ENCODE peak calls at places on chromosomes 13 and 19, in six cellular contexts. One of them, this sample, is unnamed. For H3K9me3, the result is how much of the 10 kb centered on the place peaks cover.

GRCh38 chr13:51856027-51856736 is 5.6 kb upstream of the CCDC70 start:
- DNase-seq in mammary epithelial cell: peak
- DNase-seq in left ventricle myocardium inferior: no peak
- DNase-seq in IMR-90: no peak
- DNase-seq in A549: no peak
- DNase-seq in naive thymus-derived CD4-positive, alpha-beta T cell: no peak
- DNase-seq in this sample: no peak

GRCh38 chr19:45568732-45569131 is 15.9 kb downstream of the OPA3 start:
- DNase-seq in mammary epithelial cell: peak
- DNase-seq in left ventricle myocardium inferior: no peak
- DNase-seq in IMR-90: peak
- DNase-seq in A549: peak
- DNase-seq in naive thymus-derived CD4-positive, alpha-beta T cell: no peak
- DNase-seq in this sample: no peak

GRCh38 chr13:91347212-91347995 is at the start of gene MIR17HG:
- DNase-seq in mammary epithelial cell: peak
- DNase-seq in left ventricle myocardium inferior: peak
- DNase-seq in IMR-90: peak
- DNase-seq in A549: peak
- DNase-seq in naive thymus-derived CD4-positive, alpha-beta T cell: peak
- DNase-seq in this sample: peak

GRCh38 chr13:51971520-51972426 is 39.5 kb downstream of the ATP7B start:
- DNase-seq in mammary epithelial cell: no peak
- DNase-seq in left ventricle myocardium inferior: no peak
- DNase-seq in IMR-90: no peak
- DNase-seq in A549: no peak
- DNase-seq in naive thymus-derived CD4-positive, alpha-beta T cell: no peak
- DNase-seq in this sample: no peak

GRCh38 chr13:98664924-98665637 is 87.4 kb downstream of the SLC15A1 start:
- DNase-seq in mammary epithelial cell: no peak
- DNase-seq in left ventricle myocardium inferior: no peak
- DNase-seq in IMR-90: no peak
- DNase-seq in A549: no peak
- DNase-seq in naive thymus-derived CD4-positive, alpha-beta T cell: no peak
- DNase-seq in this sample: no peak

GRCh38 chr13:43528992-43529391 is 257.8 kb downstream of the ENOX1 start:
- DNase-seq in mammary epithelial cell: no peak
- DNase-seq in left ventricle myocardium inferior: no peak
- DNase-seq in IMR-90: no peak
- DNase-seq in A549: no peak
- DNase-seq in naive thymus-derived CD4-positive, alpha-beta T cell: no peak
- DNase-seq in this sample: no peak

GRCh38 chr13:67123165-67123564 is 107.0 kb downstream of the PCDH9 start:
- DNase-seq in mammary epithelial cell: no peak
- DNase-seq in left ventricle myocardium inferior: no peak
- DNase-seq in IMR-90: no peak
- DNase-seq in A549: no peak
- DNase-seq in naive thymus-derived CD4-positive, alpha-beta T cell: no peak
- DNase-seq in this sample: no peak

GRCh38 chr19:14375582-14376291 is 5.5 kb upstream of the ADGRE5 start:
- DNase-seq in mammary epithelial cell: no peak
- DNase-seq in left ventricle myocardium inferior: peak
- DNase-seq in IMR-90: peak
- DNase-seq in A549: no peak
- DNase-seq in naive thymus-derived CD4-positive, alpha-beta T cell: no peak
- DNase-seq in this sample: no peak

GRCh38 chr13:110442946-110443632 is 118.4 kb downstream of the RAB20 start:
- DNase-seq in mammary epithelial cell: peak
- DNase-seq in left ventricle myocardium inferior: no peak
- DNase-seq in IMR-90: peak
- DNase-seq in A549: no peak
- DNase-seq in naive thymus-derived CD4-positive, alpha-beta T cell: no peak
- DNase-seq in this sample: no peak

DNA sequence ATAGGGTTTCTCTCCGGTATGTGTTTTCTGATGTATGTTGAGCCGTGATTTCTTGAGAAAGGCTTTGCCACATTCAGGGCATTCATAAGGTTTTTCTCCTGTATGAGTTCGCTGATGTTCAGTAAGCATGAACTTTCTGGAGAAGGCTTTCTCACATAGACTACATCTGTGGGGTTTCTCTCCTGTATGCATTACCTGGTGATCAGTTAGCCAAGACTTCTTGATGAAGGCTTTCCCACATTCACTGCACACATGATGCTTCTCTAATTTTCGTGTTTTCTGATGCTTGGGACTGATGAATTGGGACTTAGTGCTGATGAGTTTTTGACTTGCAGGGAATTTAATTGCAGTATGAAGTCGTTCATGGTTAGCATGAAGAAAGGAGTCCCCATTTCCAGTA is 21.1 kb downstream of the ZNF350 start:
- DNase-seq in mammary epithelial cell: no peak
- DNase-seq in left ventricle myocardium inferior: no peak
- DNase-seq in IMR-90: no peak
- DNase-seq in A549: no peak
- DNase-seq in naive thymus-derived CD4-positive, alpha-beta T cell: no peak
- DNase-seq in this sample: no peak
- H3K9me3 ChIP-seq in mammary epithelial cell: under half
- H3K9me3 ChIP-seq in left ventricle myocardium inferior: half or more
- H3K9me3 ChIP-seq in IMR-90: half or more
- H3K9me3 ChIP-seq in A549: half or more
- H3K9me3 ChIP-seq in naive thymus-derived CD4-positive, alpha-beta T cell: under half
- H3K9me3 ChIP-seq in this sample: under half

GRCh38 chr19:57075801-57076492 is 43.8 kb upstream of the USP29 start:
- DNase-seq in mammary epithelial cell: no peak
- DNase-seq in left ventricle myocardium inferior: no peak
- DNase-seq in IMR-90: no peak
- DNase-seq in A549: no peak
- DNase-seq in naive thymus-derived CD4-positive, alpha-beta T cell: no peak
- DNase-seq in this sample: no peak

GRCh38 chr19:57078802-57079201 is 41.0 kb upstream of the USP29 start:
- DNase-seq in mammary epithelial cell: no peak
- DNase-seq in left ventricle myocardium inferior: no peak
- DNase-seq in IMR-90: no peak
- DNase-seq in A549: no peak
- DNase-seq in naive thymus-derived CD4-positive, alpha-beta T cell: no peak
- DNase-seq in this sample: no peak

GRCh38 chr19:57071414-57071813 is 48.4 kb upstream of the USP29 start:
- DNase-seq in mammary epithelial cell: no peak
- DNase-seq in left ventricle myocardium inferior: no peak
- DNase-seq in IMR-90: no peak
- DNase-seq in A549: no peak
- DNase-seq in naive thymus-derived CD4-positive, alpha-beta T cell: no peak
- DNase-seq in this sample: no peak

DNA sequence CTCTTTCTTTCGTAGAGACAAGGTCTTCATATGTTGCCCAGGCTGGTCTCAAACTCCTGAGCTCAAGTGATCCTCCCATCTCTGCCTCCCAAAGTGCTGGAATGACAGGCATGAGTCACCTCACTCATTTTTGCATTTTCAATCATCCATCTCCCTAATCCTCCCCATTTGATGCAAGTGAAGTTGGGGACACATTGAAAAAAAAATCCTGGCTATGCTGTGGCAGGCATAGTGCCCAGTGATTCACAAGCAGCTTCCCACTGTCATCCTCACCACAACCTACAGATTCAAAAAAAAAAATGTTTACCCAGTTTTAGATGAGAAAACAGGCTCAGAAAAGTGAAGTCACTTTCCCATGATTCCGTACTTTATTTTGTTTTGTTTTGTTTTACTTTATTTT is 44.7 kb upstream of the USP29 start:
- DNase-seq in mammary epithelial cell: no peak
- DNase-seq in left ventricle myocardium inferior: no peak
- DNase-seq in IMR-90: no peak
- DNase-seq in A549: no peak
- DNase-seq in naive thymus-derived CD4-positive, alpha-beta T cell: no peak
- DNase-seq in this sample: no peak
- H3K9me3 ChIP-seq in mammary epithelial cell: under half
- H3K9me3 ChIP-seq in left ventricle myocardium inferior: under half
- H3K9me3 ChIP-seq in IMR-90: under half
- H3K9me3 ChIP-seq in A549: half or more
- H3K9me3 ChIP-seq in naive thymus-derived CD4-positive, alpha-beta T cell: under half
- H3K9me3 ChIP-seq in this sample: under half

GRCh38 chr13:18961383-18962117 is 220.1 kb downstream of the TUBA3C start:
- DNase-seq in mammary epithelial cell: no peak
- DNase-seq in left ventricle myocardium inferior: no peak
- DNase-seq in IMR-90: no peak
- DNase-seq in A549: no peak
- DNase-seq in naive thymus-derived CD4-positive, alpha-beta T cell: no peak
- DNase-seq in this sample: no peak

GRCh38 chr13:18964942-18965341 is 216.7 kb downstream of the TUBA3C start:
- DNase-seq in mammary epithelial cell: no peak
- DNase-seq in left ventricle myocardium inferior: no peak
- DNase-seq in IMR-90: no peak
- DNase-seq in A549: no peak
- DNase-seq in naive thymus-derived CD4-positive, alpha-beta T cell: no peak
- DNase-seq in this sample: no peak

GRCh38 chr13:18959996-18960395 is 221.6 kb downstream of the TUBA3C start:
- DNase-seq in mammary epithelial cell: no peak
- DNase-seq in left ventricle myocardium inferior: no peak
- DNase-seq in IMR-90: no peak
- DNase-seq in A549: no peak
- DNase-seq in naive thymus-derived CD4-positive, alpha-beta T cell: no peak
- DNase-seq in this sample: no peak

GRCh38 chr13:18960637-18961227 is 220.9 kb downstream of the TUBA3C start:
- DNase-seq in mammary epithelial cell: no peak
- DNase-seq in left ventricle myocardium inferior: no peak
- DNase-seq in IMR-90: no peak
- DNase-seq in A549: no peak
- DNase-seq in naive thymus-derived CD4-positive, alpha-beta T cell: no peak
- DNase-seq in this sample: no peak

DNA sequence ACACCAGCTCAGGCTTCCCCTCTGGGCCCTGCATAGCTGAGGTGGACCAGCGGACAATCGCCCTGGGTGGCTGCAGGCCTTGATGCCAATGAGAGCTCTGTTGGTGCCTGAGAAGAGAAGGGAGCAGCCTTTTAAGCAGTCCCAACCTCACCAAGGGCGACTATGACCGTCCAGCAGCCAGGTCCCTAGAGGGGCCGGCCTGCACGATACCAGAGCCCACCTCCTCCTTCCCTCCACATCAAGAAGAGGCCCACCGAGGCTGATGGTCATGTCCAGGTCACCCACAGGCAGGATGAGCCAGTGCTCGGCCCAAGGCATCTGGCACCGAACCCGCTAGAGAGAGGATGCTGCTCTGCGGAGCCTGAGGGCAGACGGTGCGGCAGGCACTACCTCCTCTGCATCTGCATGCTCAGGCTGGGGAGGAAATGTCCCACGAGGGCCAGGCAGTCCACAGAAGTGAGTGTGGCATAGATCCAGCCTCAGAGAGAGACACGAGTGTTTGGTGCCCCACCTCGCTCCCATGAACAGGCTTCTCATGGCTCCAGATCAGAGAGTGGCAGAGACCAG is 219.4 kb downstream of the TUBA3C start:
- DNase-seq in mammary epithelial cell: no peak
- DNase-seq in left ventricle myocardium inferior: no peak
- DNase-seq in IMR-90: no peak
- DNase-seq in A549: no peak
- DNase-seq in naive thymus-derived CD4-positive, alpha-beta T cell: no peak
- DNase-seq in this sample: no peak
- H3K9me3 ChIP-seq in mammary epithelial cell: half or more
- H3K9me3 ChIP-seq in left ventricle myocardium inferior: under half
- H3K9me3 ChIP-seq in IMR-90: half or more
- H3K9me3 ChIP-seq in A549: under half
- H3K9me3 ChIP-seq in naive thymus-derived CD4-positive, alpha-beta T cell: under half
- H3K9me3 ChIP-seq in this sample: under half

GRCh38 chr19:17202249-17202648 is 12.9 kb upstream of the USE1 start:
- DNase-seq in mammary epithelial cell: peak
- DNase-seq in left ventricle myocardium inferior: no peak
- DNase-seq in IMR-90: no peak
- DNase-seq in A549: peak
- DNase-seq in naive thymus-derived CD4-positive, alpha-beta T cell: no peak
- DNase-seq in this sample: no peak

GRCh38 chr19:17202713-17203112 is 12.4 kb upstream of the USE1 start:
- DNase-seq in mammary epithelial cell: no peak
- DNase-seq in left ventricle myocardium inferior: no peak
- DNase-seq in IMR-90: no peak
- DNase-seq in A549: no peak
- DNase-seq in naive thymus-derived CD4-positive, alpha-beta T cell: no peak
- DNase-seq in this sample: no peak

GRCh38 chr19:17206736-17207581 is 8.2 kb upstream of the USE1 start:
- DNase-seq in mammary epithelial cell: no peak
- DNase-seq in left ventricle myocardium inferior: no peak
- DNase-seq in IMR-90: no peak
- DNase-seq in A549: no peak
- DNase-seq in naive thymus-derived CD4-positive, alpha-beta T cell: no peak
- DNase-seq in this sample: no peak

GRCh38 chr19:17209126-17210036 is 5.8 kb upstream of the USE1 start:
- DNase-seq in mammary epithelial cell: no peak
- DNase-seq in left ventricle myocardium inferior: no peak
- DNase-seq in IMR-90: peak
- DNase-seq in A549: peak
- DNase-seq in naive thymus-derived CD4-positive, alpha-beta T cell: no peak
- DNase-seq in this sample: no peak

DNA sequence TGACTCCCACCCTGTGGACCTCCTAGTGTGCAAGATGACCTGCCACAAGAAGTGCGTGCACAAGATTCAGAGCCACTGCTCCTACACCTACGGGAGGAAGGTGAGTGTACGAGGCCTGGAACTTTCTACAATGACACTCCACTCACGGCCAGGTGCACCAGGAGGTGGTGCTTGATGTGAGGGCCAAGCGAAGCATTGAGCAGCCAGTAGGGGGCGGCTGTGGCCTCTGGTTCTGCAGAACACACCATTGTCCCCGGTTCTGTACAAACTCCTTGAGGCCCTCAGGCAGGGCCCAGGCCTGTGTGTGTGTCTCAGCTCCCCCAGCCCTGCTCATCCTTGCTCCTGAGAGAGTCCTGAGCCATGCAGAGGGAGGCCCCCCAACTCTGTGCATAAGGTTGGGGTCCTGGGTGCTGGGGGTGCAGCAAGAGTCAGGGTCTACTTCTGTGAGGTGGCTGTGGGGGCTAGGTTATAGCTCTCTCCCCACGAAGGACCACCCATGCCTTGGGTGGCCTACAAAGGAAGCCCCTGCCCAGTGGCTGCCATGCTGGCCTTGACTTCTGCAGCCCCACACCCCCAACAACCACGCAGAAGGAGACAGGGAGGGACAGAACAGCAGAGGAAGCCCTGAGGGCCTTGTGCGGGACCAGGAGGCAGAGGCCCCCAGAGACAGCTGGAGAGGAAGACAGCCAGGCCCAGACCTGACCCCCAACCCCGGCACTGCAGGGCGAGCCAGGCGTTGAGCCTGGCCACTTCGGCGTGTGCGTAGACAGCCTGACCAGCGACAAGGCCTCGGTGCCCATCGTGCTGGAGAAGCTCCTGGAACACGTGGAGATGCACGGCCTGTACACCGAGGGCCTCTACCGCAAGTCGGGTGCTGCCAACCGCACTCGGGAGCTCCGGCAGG is 9.7 kb upstream of the USE1 start:
- DNase-seq in mammary epithelial cell: peak
- DNase-seq in left ventricle myocardium inferior: peak
- DNase-seq in IMR-90: peak
- DNase-seq in A549: peak
- DNase-seq in naive thymus-derived CD4-positive, alpha-beta T cell: peak
- DNase-seq in this sample: no peak
- H3K9me3 ChIP-seq in mammary epithelial cell: under half
- H3K9me3 ChIP-seq in left ventricle myocardium inferior: under half
- H3K9me3 ChIP-seq in IMR-90: under half
- H3K9me3 ChIP-seq in A549: under half
- H3K9me3 ChIP-seq in naive thymus-derived CD4-positive, alpha-beta T cell: under half
- H3K9me3 ChIP-seq in this sample: under half

This sample was measured in Panc1.